ENCODE peak calls at places on chromosomes 1 and 21, in six cellular contexts. E is aorta, F is cardiac muscle cell, B is HepG2, D is left ventricle myocardium inferior, Z is suprapubic skin. N is an unnamed sample.

GRCh38 chr1:151846062-151846568 is 6.5 kb upstream of the C2CD4D start:
- DNase-seq in F (no peak), E (no peak), B (peak; percentile 41), D (no peak), Z (no peak), N (no peak)

GRCh38 chr1:62229932-62230331 is 35.3 kb downstream of the L1TD1 start:
- DNase-seq in E (no peak), B (no peak), D (no peak), F (peak; percentile 27), Z (no peak), N (no peak)

GRCh38 chr21:16070207-16070651 is 340.4 kb downstream of the USP25 start:
- DNase-seq in Z (no peak), F (peak; percentile 5), E (peak; percentile 28), D (no peak), B (no peak), N (no peak)

GRCh38 chr1:50329332-50329932 is 93.8 kb downstream of the DMRTA2 start:
- DNase-seq in B (no peak), Z (no peak), D (no peak), E (no peak), F (no peak), N (no peak)

GRCh38 chr1:193626695-193627094 is 440.3 kb upstream of the B3GALT2 start:
- DNase-seq in Z (no peak), E (no peak), D (no peak), F (no peak), B (no peak), N (no peak)

GRCh38 chr1:39110325-39110851 is 84.2 kb downstream of the NDUFS5 start:
- DNase-seq in Z (no peak), E (no peak), F (no peak), D (no peak), B (no peak), N (no peak)

GRCh38 chr1:221439734-221440436 is 302.0 kb downstream of the DUSP10 start:
- DNase-seq in E (no peak), D (no peak), Z (no peak), B (peak; percentile 6), F (no peak), N (no peak)

GRCh38 chr1:53175302-53175913 is 21.2 kb upstream of the CPT2 start:
- DNase-seq in B (no peak), D (no peak), Z (no peak), F (no peak), E (no peak), N (no peak)

GRCh38 chr1:86778510-86779218 is 74.3 kb downstream of the SH3GLB1 start:
- DNase-seq in F (no peak), B (no peak), Z (no peak), E (no peak), D (no peak), N (no peak)

GRCh38 chr1:151713874-151714273 is 2.7 kb downstream of the CELF3 start:
- DNase-seq in F (no peak), D (no peak), B (no peak), E (no peak), Z (no peak), N (no peak)

GRCh38 chr1:33382651-33383415 is 48.1 kb downstream of the PHC2 start:
- DNase-seq in F (no peak), D (no peak), Z (no peak), E (no peak), B (no peak), N (no peak)

GRCh38 chr1:15951341-15952153 is 24.4 kb downstream of the ZBTB17 start:
- DNase-seq in E (no peak), Z (no peak), B (no peak), F (no peak), D (no peak), N (no peak)

GRCh38 chr1:30818568-30819243 is 61.1 kb upstream of the LAPTM5 start:
- DNase-seq in Z (no peak), E (no peak), D (no peak), F (peak; percentile 42), B (no peak), N (no peak)

GRCh38 chr1:107494061-107494460 is 353.2 kb downstream of the NTNG1 start:
- DNase-seq in E (no peak), B (no peak), Z (no peak), F (no peak), D (no peak), N (no peak)

GRCh38 chr1:167627865-167628641 is 2.0 kb upstream of the RCSD1 start:
- DNase-seq in D (peak; percentile 31), E (no peak), F (no peak), B (peak; percentile 48), Z (no peak), N (no peak)

GRCh38 chr1:243713470-243714186 is 136.4 kb downstream of the AKT3 start:
- DNase-seq in D (no peak), Z (no peak), B (no peak), F (peak; percentile 18), E (no peak), N (no peak)

GRCh38 chr21:35265170-35265877 is 216.2 kb upstream of the RUNX1 start:
- DNase-seq in E (no peak), F (no peak), D (no peak), B (no peak), Z (no peak), N (no peak)

GRCh38 chr1:109500886-109501285 is 7.0 kb downstream of the CYB561D1 start:
- DNase-seq in F (no peak), D (no peak), E (no peak), B (no peak), Z (no peak), N (no peak)

GRCh38 chr1:109498161-109498801 is 4.4 kb downstream of the CYB561D1 start:
- DNase-seq in E (no peak), F (peak; percentile 55), Z (no peak), D (no peak), B (no peak), N (no peak)

GRCh38 chr1:109497449-109498160 is 3.7 kb downstream of the CYB561D1 start:
- DNase-seq in E (no peak), B (no peak), D (no peak), F (no peak), Z (no peak), N (no peak)

GRCh38 chr1:109499661-109500536 is 6.0 kb downstream of the CYB561D1 start:
- DNase-seq in D (no peak), B (peak; percentile 45), Z (no peak), E (no peak), F (peak; percentile 34), N (no peak)

GRCh38 chr1:109499081-109499480 is 5.2 kb downstream of the CYB561D1 start:
- DNase-seq in D (no peak), F (no peak), B (no peak), Z (no peak), E (no peak), N (no peak)
- H3K27ac ChIP-seq in D (no peak overlapping the region), F (no peak overlapping the region), B (no peak overlapping the region), Z (peak overlapping the region; percentile 72), E (peak overlapping the region; percentile 59), N (no peak overlapping the region)

GRCh38 chr1:112507896-112508241 is 896 bp upstream of the WNT2B start:
- DNase-seq in E (no peak), B (no peak), D (no peak), F (peak; percentile 22), Z (peak; percentile 65), N (no peak)

GRCh38 chr1:112507336-112507735 is 1.4 kb upstream of the WNT2B start:
- DNase-seq in E (no peak), Z (no peak), F (no peak), B (no peak), D (no peak), N (no peak)

GRCh38 chr1:112509660-112510178 is 954 bp downstream of the WNT2B start:
- DNase-seq in D (no peak), F (no peak), E (no peak), Z (no peak), B (no peak), N (no peak)

GRCh38 chr1:112509005-112509659 is 367 bp downstream of the WNT2B start:
- DNase-seq in B (no peak), E (no peak), Z (peak; percentile 66), D (no peak), F (no peak), N (no peak)

DNA sequence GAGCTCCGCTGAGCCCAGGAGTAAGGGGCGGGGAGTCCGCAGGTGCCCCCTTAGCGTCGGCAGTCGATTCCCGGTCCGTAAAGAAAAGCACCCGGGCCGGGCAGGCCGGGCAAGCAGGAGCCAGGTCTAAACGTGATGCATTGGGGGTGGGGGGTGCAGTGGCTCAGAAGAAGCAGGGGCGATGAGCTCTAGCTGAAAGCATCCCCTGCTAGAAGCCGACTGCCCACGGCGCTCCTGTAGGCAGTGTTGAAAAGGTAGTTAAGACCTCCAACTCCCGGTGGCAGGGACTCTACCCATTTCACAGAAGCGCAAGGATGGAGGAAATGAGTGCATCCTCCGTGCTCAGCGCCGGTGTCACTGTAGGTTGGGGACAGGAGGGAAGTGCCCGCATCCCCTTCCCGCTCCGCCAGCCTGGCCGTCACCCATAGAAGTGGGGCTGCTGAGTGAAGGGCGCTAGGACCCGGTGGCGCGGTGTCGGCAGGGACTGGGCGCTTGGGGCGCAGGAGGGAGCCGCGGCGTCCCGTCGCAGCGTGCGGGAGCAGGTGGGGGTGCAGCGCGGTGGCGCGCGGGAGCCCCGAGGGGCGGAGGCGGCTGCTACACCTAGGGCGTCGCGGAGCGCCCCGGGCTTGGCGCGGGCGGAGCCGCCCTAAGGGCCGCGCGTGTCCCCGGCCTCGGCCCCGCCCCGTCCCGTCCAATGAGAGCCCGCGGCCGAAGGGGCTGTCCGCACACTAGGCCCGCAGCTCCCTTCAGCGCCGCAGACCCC is at the start of gene WNT2B:
- DNase-seq in E (peak; percentile 57), F (peak; percentile 22), D (no peak), Z (peak; percentile 68), B (peak; percentile 6), N (no peak)
- H3K27me3 ChIP-seq in E (no peaks in the 10 kb centered on the region), F (peaks cover 73% of the 10 kb centered on the region), D (peaks cover 33% of the 10 kb centered on the region), Z (peaks cover 11% of the 10 kb centered on the region), B (peaks cover 11% of the 10 kb centered on the region), N (peaks cover 32% of the 10 kb centered on the region)

GRCh38 chr1:182520746-182521145 is 68.3 kb downstream of the RNASEL start:
- DNase-seq in D (no peak), F (no peak), B (no peak), E (no peak), Z (no peak), N (no peak)

GRCh38 chr1:182527680-182528079 is 61.4 kb downstream of the RNASEL start:
- DNase-seq in B (no peak), F (no peak), E (no peak), D (no peak), Z (no peak), N (no peak)

DNA sequence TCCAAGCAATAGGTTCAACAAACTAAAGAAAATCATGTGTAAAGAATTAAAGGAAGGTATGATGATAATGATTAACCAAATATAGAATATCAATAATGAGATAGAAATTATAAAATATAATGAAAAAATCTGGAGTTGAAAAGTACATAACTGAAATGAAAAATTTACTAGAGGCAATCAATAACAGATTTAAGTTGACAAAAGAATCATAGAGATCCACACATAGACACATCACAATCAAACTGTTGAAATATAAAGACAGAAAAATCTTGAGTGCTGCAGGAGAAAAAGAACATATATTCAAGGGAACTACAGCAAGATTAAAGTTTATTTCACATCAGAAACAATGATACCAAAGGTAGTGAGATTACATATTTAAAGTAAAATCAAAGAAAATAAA is 63.7 kb downstream of the RNASEL start:
- DNase-seq in D (no peak), Z (no peak), F (no peak), E (no peak), B (no peak), N (no peak)
- H3K27ac ChIP-seq in D (no peak overlapping the region), Z (no peak overlapping the region), F (no peak overlapping the region), E (no peak overlapping the region), B (no peak overlapping the region), N (no peak overlapping the region)

DNA sequence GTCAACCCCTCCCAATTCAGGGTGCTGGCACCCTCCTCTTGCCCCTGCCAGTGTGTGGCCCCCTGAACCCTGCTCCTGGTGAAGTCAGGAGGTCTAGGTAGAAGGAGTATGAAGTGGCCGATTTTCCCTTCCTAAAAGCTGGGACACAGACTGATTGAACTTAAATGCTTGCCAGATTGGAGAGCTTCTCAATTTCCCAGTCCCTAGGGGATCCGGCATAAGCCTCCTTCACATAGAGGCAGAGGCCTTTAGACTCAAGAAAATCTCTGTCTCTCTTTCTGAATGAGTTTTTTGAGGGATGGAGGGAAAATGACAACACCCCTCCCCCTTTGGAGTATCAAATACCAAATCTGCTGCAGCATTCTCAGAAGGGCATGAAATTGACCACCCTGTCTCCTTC is 51.5 kb downstream of the SYT2 start:
- DNase-seq in B (no peak), D (no peak), Z (no peak), E (no peak), F (no peak), N (no peak)
- H3K27me3 ChIP-seq in B (peaks cover 2% of the 10 kb centered on the region), D (peaks cover 97% of the 10 kb centered on the region), Z (peaks cover 58% of the 10 kb centered on the region), E (no peaks in the 10 kb centered on the region), F (peaks cover 24% of the 10 kb centered on the region), N (no peaks in the 10 kb centered on the region)